ENCODE peak calls at places on chromosomes 2 and 18, in five cellular contexts. A is HepG2, T is K562, P is GM12878, L is H1. F is an unnamed sample.

GRCh38 chr2:211455225-211455841 is 898.9 kb downstream of the CPS1 start:
- DNase-seq in A (peak), T (peak), P (no peak), L (no peak), F (peak)

GRCh38 chr18:77108821-77109692 is 23.5 kb downstream of the MBP start:
- DNase-seq in A (no peak), T (no peak), P (no peak), L (no peak), F (no peak)

GRCh38 chr2:158024288-158024898 is 77.3 kb upstream of the UPP2 start:
- DNase-seq in A (peak), T (peak), P (no peak), L (peak), F (no peak)

GRCh38 chr2:26772064-26773001 is 8.2 kb downstream of the SLC35F6 start:
- DNase-seq in A (peak), T (peak), P (no peak), L (no peak), F (no peak)

GRCh38 chr2:64225491-64225890 is 81.3 kb upstream of the PELI1 start:
- DNase-seq in A (no peak), T (no peak), P (no peak), L (no peak), F (no peak)

GRCh38 chr2:56185582-56186046 is 1.8 kb downstream of the CCDC85A start:
- DNase-seq in A (no peak), T (no peak), P (no peak), L (peak), F (no peak)

GRCh38 chr2:72037322-72037721 is 110.3 kb downstream of the CYP26B1 start:
- DNase-seq in A (no peak), T (no peak), P (no peak), L (no peak), F (no peak)

GRCh38 chr18:48838921-48839818 is 111.6 kb downstream of the SMAD7 start:
- DNase-seq in A (no peak), T (no peak), P (no peak), L (no peak), F (no peak)

GRCh38 chr2:36464006-36464721 is 108.6 kb downstream of the CRIM1 start:
- DNase-seq in A (no peak), T (no peak), P (no peak), L (no peak), F (no peak)

GRCh38 chr18:22228930-22229329 is 59.5 kb downstream of the GATA6 start:
- DNase-seq in A (no peak), T (no peak), P (no peak), L (no peak), F (no peak)

GRCh38 chr18:6155707-6156106 is 259.0 kb downstream of the L3MBTL4 start:
- DNase-seq in A (no peak), T (no peak), P (no peak), L (no peak), F (no peak)

GRCh38 chr18:10015941-10016819 is 102.4 kb downstream of the VAPA start:
- DNase-seq in A (no peak), T (no peak), P (no peak), L (no peak), F (no peak)

GRCh38 chr2:189673661-189674373 is 653 bp upstream of the ANKAR start:
- DNase-seq in A (no peak), T (no peak), P (no peak), L (no peak), F (no peak)

GRCh38 chr2:168601739-168602138 is 145.7 kb downstream of the CERS6 start:
- DNase-seq in A (no peak), T (no peak), P (no peak), L (no peak), F (no peak)
- TF ChIP-seq SIN3A in A (no peak), T (no peak), P (no peak), L (no peak), F (no peak)

GRCh38 chr2:38634684-38635083 is 31.2 kb upstream of the GALM start:
- DNase-seq in A (no peak), T (no peak), P (peak), L (no peak), F (no peak)
- TF ChIP-seq CEBPB in A (no peak), T (no peak), P (no peak), L (no peak), F (no peak)

GRCh38 chr2:127397568-127398238 is 9.9 kb upstream of the MAP3K2 start:
- DNase-seq in A (no peak), T (no peak), P (no peak), L (no peak), F (no peak)

GRCh38 chr2:127400897-127401756 is 13.4 kb upstream of the MAP3K2 start:
- DNase-seq in A (peak), T (peak), P (no peak), L (no peak), F (no peak)

GRCh38 chr2:127400533-127400896 is 12.7 kb upstream of the MAP3K2 start:
- DNase-seq in A (no peak), T (no peak), P (no peak), L (no peak), F (no peak)

GRCh38 chr2:127394464-127394863 is 6.7 kb upstream of the MAP3K2 start:
- DNase-seq in A (no peak), T (no peak), P (no peak), L (no peak), F (no peak)

DNA sequence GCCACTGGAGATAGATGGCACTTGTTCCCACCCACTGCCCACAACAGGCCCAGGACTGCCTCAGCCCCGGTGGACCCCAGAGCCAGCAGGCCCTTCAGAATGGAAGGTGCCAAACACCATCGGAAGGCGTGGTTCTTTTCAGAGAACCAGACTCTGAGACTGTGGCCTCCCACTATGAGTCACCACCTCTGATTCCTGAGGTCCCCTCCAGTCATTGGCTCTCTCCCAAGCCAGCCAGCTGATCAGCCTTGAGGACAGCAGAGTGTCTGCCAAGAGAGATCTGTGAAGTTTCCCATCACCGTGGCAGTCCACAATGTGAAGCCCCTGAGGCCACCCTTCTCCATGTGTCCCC is 10.4 kb upstream of the MAP3K2 start:
- DNase-seq in A (peak), T (peak), P (no peak), L (no peak), F (peak)
- TF ChIP-seq SIN3A in A (no peak), T (no peak), P (no peak), L (no peak), F (no peak)

DNA sequence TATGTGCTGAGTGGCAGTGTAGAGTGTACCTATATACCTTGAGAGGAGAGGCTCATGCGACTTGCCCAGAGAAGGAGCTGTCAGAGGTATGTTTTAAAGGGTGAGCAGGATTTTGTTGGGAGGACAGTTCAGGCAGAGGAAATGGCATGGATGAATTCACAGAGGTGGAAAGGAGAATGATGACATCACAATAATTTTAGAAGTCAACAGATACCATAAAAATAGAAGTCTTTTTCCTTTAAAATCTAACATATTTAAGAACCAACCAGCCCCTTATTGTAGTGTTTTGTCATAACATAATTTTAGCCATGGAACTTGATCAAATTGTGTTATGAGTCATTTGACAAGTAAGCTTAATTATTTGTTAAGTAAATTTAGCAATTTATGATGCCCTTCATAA is 538.1 kb upstream of the GYPC start:
- DNase-seq in A (no peak), T (no peak), P (no peak), L (no peak), F (no peak)
- TF ChIP-seq CEBPB in A (no peak), T (no peak), P (no peak), L (no peak), F (no peak)

F was measured in HCT116.